ENCODE peak calls at places on chromosomes 1 and 21, in seven cellular contexts. M is hepatocyte, S is ovary, T is epithelial cell of esophagus, P is pancreas, G is colonic mucosa, U is HL-60. N is an unnamed sample.
A peak's percentile ranks its signal among the peaks of the same experiment; 100 is the strongest.

GRCh38 chr1:166627583-166627982 is 211.7 kb upstream of the POGK start:
- DNase-seq in T (peak; percentile 2), S (no peak), P (no peak), G (no peak), M (no peak), U (no peak), N (no peak)

GRCh38 chr1:102098081-102098480 is 101.4 kb upstream of the OLFM3 start:
- DNase-seq in S (no peak), M (no peak), G (no peak), T (no peak), U (no peak), P (no peak), N (no peak)

GRCh38 chr1:71089536-71090270 is 8.9 kb upstream of the ZRANB2 start:
- DNase-seq in G (no peak), P (no peak), U (no peak), S (no peak), M (no peak), T (peak; percentile 56), N (no peak)

GRCh38 chr1:116574581-116575291 is 3.9 kb upstream of the CD58 start:
- DNase-seq in M (peak; percentile 80), P (no peak), T (peak; percentile 65), U (peak; percentile 61), G (peak; percentile 69), S (peak; percentile 44), N (peak; percentile 70)

GRCh38 chr1:22457356-22457755 is 5.7 kb downstream of the ZBTB40 start:
- DNase-seq in M (no peak), P (no peak), S (peak; percentile 53), U (no peak), G (no peak), T (no peak), N (no peak)

GRCh38 chr21:42587036-42587435 is 66.4 kb upstream of the PDE9A start:
- DNase-seq in U (no peak), P (no peak), S (no peak), G (no peak), M (no peak), T (no peak), N (no peak)

GRCh38 chr1:204190212-204191211 is 5.8 kb downstream of the KISS1 start:
- DNase-seq in U (peak; percentile 85), M (peak; percentile 88), G (peak; percentile 70), P (peak; percentile 63), T (peak; percentile 62), S (peak; percentile 62), N (peak; percentile 86)

GRCh38 chr1:202809597-202810159 is 1.1 kb upstream of the PCAT6 start:
- DNase-seq in U (no peak), P (no peak), T (no peak), G (no peak), M (no peak), S (no peak), N (peak; percentile 53)

GRCh38 chr1:109784551-109785252 is 21.0 kb upstream of the EPS8L3 start:
- DNase-seq in U (no peak), P (peak; percentile 20), S (peak; percentile 5), M (no peak), T (no peak), G (no peak), N (no peak)

GRCh38 chr1:110234691-110235090 is 24.6 kb downstream of the KCNC4 start:
- DNase-seq in T (peak; percentile 59), P (no peak), G (no peak), S (no peak), U (no peak), M (no peak), N (no peak)

GRCh38 chr1:31423418-31423947 is 10.5 kb downstream of the SERINC2 start:
- DNase-seq in G (no peak), U (peak; percentile 66), M (no peak), T (no peak), P (peak; percentile 41), S (no peak), N (no peak)

GRCh38 chr1:235881930-235882700 is 15.4 kb upstream of the LYST start:
- DNase-seq in U (no peak), M (no peak), T (no peak), P (no peak), G (no peak), S (no peak), N (no peak)
- H3K4me3 ChIP-seq in U (no peak overlapping the region), M (no peak overlapping the region), T (no peak overlapping the region), P (no peak overlapping the region), G (no peak overlapping the region), S (no peak overlapping the region), N (no peak overlapping the region)

DNA sequence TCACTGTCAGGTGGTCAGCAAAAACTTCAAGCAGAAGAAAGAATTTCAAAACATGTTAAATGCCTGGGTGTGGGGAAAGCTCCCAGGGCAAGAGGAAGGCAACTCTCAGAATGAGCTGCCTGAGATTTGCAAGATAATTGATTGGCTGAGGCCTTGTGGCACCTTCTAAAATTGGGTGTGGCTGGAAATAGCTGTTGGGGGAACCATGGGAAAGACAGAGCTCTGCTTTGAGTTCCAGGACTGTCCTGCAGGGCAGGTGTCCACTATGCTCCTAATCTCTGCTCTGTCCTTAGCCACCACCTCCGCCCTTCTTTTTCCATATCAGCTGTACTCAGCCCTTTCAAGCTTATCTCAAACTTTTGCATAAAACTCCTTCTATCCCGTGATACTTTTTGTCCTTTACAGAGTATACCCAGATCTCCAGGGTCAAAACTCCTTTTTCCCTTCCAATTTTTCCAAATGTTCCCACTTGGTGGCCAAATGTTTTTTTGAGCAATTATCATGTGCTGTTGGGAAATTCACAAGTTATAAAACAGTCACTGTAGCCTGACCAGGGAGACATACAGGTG is 23.8 kb upstream of the PPP2R5A start:
- DNase-seq in S (no peak), U (no peak), T (no peak), M (no peak), P (no peak), G (no peak), N (no peak)
- TF ChIP-seq CTCF in S (no peak), U (no peak), T (no peak), M (no peak), P (no peak), G (no peak), N (no peak)

DNA sequence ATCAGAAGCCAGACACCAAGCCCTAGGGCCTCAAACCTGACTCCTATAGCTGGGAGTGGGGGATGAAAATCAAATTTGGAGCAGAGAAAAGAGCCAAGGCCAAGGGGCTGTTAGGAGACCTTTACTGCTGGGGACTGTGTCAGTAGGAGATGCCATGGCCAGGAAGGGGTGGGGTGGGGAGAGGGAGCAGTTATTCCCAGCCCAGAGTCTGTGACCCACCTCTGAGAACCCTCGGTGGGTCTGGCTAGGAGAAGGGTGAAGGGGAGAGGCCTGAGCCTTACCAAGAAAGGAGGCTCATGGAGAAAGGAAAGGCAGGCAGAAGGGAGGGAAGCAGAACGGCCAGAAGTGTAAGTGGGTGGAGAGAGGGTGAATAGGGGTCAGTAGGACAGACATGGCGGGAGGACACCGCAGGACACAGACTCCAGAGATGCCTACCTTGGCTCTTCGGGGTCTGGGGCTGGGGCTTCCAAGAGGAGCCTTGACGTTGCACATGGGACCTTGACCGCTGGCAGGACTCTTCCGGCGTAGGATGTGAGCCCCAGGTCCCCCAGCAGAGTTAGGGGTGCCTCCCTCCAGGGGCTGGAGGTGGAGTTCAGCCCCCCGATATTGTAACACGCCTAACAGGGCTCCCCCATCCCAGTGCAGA is 1.2 kb downstream of the ADAMTS4 start:
- DNase-seq in G (no peak), U (no peak), T (no peak), S (no peak), M (no peak), P (no peak), N (no peak)
- H3K4me3 ChIP-seq in G (peak overlapping the region; percentile 24), U (no peak overlapping the region), T (no peak overlapping the region), S (peak overlapping the region; percentile 44), M (no peak overlapping the region), P (peak overlapping the region; percentile 32), N (peak overlapping the region; percentile 24)

GRCh38 chr1:156419863-156420208 is 50.8 kb downstream of the RHBG start:
- DNase-seq in M (no peak), S (no peak), U (no peak), G (no peak), P (no peak), T (no peak), N (no peak)
- TF ChIP-seq CTCF in M (peak; percentile 19), S (no peak), U (no peak), G (no peak), P (no peak), T (no peak), N (no peak)